ENCODE peak calls at places on chromosomes 7 and 10, in four cellular contexts. D, A, S and B are unnamed samples.

GRCh38 chr10:18436902-18437301 is 214.5 kb downstream of the NSUN6 start:
- DNase-seq in S (no peak), D (no peak), A (no peak), B (no peak)

GRCh38 chr10:21135396-21135973 is 238.4 kb upstream of the NEBL start:
- DNase-seq in D (no peak), S (no peak), A (no peak), B (peak; percentile 42)

GRCh38 chr10:65548046-65548445 is 1377.8 kb upstream of the LRRTM3 start:
- DNase-seq in A (no peak), S (no peak), D (no peak), B (no peak)

GRCh38 chr7:129363-130221 is 62.8 kb upstream of the FAM20C start:
- DNase-seq in A (no peak), S (peak; percentile 3), D (no peak), B (no peak)

GRCh38 chr7:140314571-140315480 is 83.5 kb downstream of the SLC37A3 start:
- DNase-seq in D (no peak), S (no peak), A (peak; percentile 33), B (no peak)

GRCh38 chr10:76286536-76286935 is 855.1 kb downstream of the LRMDA start:
- DNase-seq in D (no peak), A (no peak), S (no peak), B (no peak)

GRCh38 chr7:67551027-67551426 is 554.4 kb downstream of the TYW1 start:
- DNase-seq in A (no peak), D (no peak), S (peak; percentile 26), B (no peak)

GRCh38 chr7:126700807-126701604 is 551.7 kb downstream of the GRM8 start:
- DNase-seq in D (peak; percentile 20), S (peak; percentile 63), A (peak; percentile 93), B (peak; percentile 86)

GRCh38 chr7:97018126-97018601 is 6.5 kb downstream of the DLX5 start:
- DNase-seq in S (no peak), A (no peak), D (peak; percentile 58), B (no peak)

GRCh38 chr10:34010891-34011290 is 676.4 kb upstream of the NRP1 start:
- DNase-seq in S (no peak), A (peak; percentile 49), D (no peak), B (no peak)

GRCh38 chr10:99125879-99126278 is 109.8 kb downstream of the HPSE2 start:
- DNase-seq in D (no peak), S (no peak), A (no peak), B (no peak)

GRCh38 chr7:1239455-1240295 is 7.0 kb downstream of the UNCX start:
- DNase-seq in A (no peak), S (no peak), D (peak; percentile 64), B (no peak)

GRCh38 chr7:1237704-1238255 is 5.1 kb downstream of the UNCX start:
- DNase-seq in S (no peak), A (no peak), D (peak; percentile 42), B (no peak)

GRCh38 chr7:1240296-1240820 is 7.7 kb downstream of the UNCX start:
- DNase-seq in A (no peak), S (no peak), D (peak; percentile 62), B (no peak)

GRCh38 chr7:1236831-1237701 is 4.4 kb downstream of the UNCX start:
- DNase-seq in S (no peak), A (no peak), D (peak; percentile 66), B (no peak)

DNA sequence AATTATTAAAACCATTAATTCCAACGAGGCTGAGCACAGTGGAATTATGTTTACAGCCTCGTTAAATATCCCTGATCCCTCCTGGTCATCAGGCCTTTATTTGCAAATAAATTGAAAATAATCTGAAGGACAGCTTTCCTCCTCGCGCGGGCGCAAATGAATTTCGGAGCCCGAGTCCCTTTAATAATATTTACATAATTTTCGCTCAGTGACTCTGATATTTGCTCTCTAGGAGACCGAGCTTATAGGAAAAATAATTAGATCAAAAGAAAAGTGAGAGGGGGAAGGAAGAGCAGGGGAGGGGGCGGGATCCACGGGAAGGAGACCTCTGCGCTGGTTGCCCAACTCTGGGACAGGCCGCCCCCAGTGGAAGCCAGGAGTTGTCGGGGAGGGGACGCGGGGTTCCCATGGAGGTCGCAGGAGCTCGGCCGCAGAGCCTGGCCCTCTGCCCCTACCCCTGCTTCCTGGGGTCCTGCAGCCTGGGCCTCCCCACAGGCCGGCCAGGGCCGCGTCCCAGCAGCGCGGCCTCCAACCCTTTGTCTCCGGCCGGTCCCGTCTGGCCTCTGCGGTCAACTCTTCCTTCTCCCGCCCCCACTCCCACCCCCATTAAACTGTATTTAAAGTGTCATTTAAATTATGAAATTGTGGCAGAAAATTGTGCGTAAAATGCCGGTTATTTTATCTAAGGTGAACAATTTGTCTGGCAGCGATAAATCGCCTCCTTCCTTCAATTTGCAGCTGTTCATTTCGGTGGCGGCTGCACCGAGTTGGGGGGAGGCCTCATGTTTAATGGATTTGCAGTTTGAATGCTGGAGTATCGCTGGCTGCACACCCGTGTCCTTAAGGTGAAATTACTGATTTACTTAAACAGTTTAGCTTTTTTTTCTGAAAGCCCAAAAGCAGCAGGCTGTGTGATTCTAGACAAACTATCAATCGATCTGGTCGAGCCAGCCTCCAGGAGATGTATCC is 6.0 kb downstream of the UNCX start:
- DNase-seq in D (peak; percentile 78), A (no peak), S (no peak), B (no peak)
- TF ChIP-seq EZH2 in D (peak; percentile 92), A (peak; percentile 40), S (peak; percentile 72), B (no peak)

GRCh38 chr7:143372070-143372469 is 9.1 kb upstream of the ZYX start:
- DNase-seq in A (peak; percentile 86), S (no peak), D (no peak), B (peak; percentile 81)

GRCh38 chr7:143375298-143376034 is 5.7 kb upstream of the ZYX start:
- DNase-seq in D (no peak), A (no peak), S (no peak), B (peak; percentile 28)

GRCh38 chr7:143373255-143373794 is 7.8 kb upstream of the ZYX start:
- DNase-seq in A (no peak), S (no peak), D (no peak), B (peak; percentile 30)

GRCh38 chr7:143376396-143376795 is 4.7 kb upstream of the ZYX start:
- DNase-seq in S (no peak), D (no peak), A (no peak), B (no peak)

GRCh38 chr7:143374556-143374955 is 6.6 kb upstream of the ZYX start:
- DNase-seq in D (no peak), S (no peak), A (no peak), B (no peak)
- H3K27ac ChIP-seq in D (no peak overlapping the region), S (no peak overlapping the region), A (no peak overlapping the region), B (no peak overlapping the region)

DNA sequence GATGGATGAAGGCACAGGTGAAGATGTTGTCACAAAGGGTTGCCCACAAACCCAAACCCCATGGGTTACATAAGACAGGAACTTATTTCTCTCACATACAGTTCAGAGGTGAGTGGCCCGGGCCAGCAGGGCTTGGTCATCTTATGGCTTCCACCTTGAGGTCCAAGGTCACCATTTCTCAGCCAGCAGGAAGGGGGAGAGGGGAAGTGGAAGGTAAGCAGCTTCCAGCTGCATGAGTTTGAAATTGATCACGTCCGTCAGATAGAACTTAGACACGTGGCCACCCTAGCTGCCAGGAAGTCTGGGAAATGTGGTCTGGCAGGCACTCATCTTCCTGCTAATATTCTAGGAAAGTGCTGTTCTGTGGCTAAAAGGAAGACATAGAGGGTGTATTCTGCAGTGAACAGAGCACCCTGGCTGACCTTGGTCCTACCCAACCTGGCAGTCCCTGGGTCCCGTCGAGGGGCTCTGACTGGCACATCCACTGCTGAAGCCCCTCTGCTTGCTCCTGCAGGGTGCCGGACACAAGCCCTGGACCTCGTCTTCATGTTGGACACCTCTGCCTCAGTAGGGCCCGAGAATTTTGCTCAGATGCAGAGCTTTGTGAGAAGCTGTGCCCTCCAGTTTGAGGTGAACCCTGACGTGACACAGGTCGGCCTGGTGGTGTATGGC is 49.5 kb downstream of the VWA2 start:
- DNase-seq in D (no peak), S (no peak), A (no peak), B (no peak)
- H3K4me1 ChIP-seq in D (no peaks in the 10 kb centered on the region), S (no peaks in the 10 kb centered on the region), A (no peaks in the 10 kb centered on the region), B (no peaks in the 10 kb centered on the region)

GRCh38 chr7:122301291-122301690 is 3.3 kb downstream of the FEZF1 start:
- DNase-seq in S (no peak), A (no peak), D (no peak), B (no peak)

GRCh38 chr7:122298618-122299017 is 5.9 kb downstream of the FEZF1 start:
- DNase-seq in D (no peak), A (no peak), S (no peak), B (no peak)

GRCh38 chr7:122300607-122301079 is 3.9 kb downstream of the FEZF1 start:
- DNase-seq in A (no peak), S (no peak), D (peak; percentile 57), B (no peak)

GRCh38 chr7:122299624-122299934 is 5.0 kb downstream of the FEZF1 start:
- DNase-seq in A (no peak), D (peak; percentile 65), S (no peak), B (no peak)

DNA sequence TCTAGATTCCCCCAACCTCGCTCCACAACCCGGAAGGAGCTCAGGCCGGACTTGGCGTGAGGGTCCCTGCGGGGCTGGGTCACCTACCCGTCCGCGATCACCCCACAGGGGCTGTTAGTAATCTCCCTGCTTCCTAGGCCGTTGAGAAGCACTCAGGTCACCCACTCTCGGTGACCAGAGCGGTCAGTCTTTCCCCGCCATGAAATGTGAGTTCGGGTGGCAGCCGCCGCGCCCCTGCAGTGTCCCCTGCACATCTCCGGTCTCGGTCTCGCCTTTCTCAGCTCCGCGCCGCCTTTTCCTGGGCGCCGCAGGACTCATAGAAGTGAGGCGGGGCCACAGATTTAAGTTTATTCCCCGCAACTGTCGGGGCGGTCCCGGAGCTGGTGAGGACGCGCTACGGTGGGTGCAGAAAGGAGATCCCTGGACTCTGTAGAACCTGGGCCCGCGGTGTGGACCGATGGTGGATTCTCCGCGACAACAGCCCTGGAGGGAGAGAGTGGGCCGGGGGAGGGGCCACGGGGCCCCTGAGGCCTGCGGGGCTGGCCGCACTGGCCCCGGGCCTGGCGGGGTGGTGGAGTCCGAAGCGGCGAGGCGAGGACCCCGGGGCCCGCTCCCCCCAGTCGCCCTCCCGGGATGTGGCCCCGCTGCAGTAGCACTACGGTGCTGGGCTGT is 4.5 kb downstream of the FEZF1 start:
- DNase-seq in D (peak; percentile 79), A (no peak), S (no peak), B (no peak)
- TF ChIP-seq EZH2 in D (peak; percentile 28), A (peak; percentile 95), S (peak; percentile 100), B (no peak)

GRCh38 chr7:7221602-7222038 is 39.3 kb downstream of the C1GALT1 start:
- DNase-seq in S (peak; percentile 29), D (no peak), A (peak; percentile 92), B (peak; percentile 58)

GRCh38 chr7:7216279-7216678 is 33.9 kb downstream of the C1GALT1 start:
- DNase-seq in D (no peak), S (no peak), A (no peak), B (no peak)

GRCh38 chr7:7223250-7223649 is 40.9 kb downstream of the C1GALT1 start:
- DNase-seq in D (no peak), A (no peak), S (no peak), B (no peak)

GRCh38 chr7:7220821-7221220 is 38.5 kb downstream of the C1GALT1 start:
- DNase-seq in D (no peak), S (no peak), A (no peak), B (no peak)

DNA sequence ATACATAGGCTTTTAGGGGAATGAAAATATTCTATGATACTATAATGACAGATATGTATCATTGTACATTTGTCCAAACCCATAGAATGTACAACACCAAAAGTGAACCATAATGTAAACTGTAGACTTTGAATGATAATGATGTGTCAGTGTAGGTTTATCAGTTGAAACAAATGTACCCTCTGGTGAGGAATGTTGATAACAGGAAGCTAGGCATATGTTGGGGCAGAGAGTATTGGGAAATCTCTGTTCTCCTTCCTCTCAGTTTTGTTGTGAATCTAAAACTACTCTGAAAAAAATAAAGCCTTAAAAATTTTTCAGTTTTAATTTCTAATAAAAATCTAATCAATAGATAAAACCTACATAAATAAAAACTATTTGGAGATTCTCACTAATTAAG is 36.9 kb downstream of the C1GALT1 start:
- DNase-seq in A (peak; percentile 9), S (no peak), D (no peak), B (no peak)
- H3K27ac ChIP-seq in A (no peak overlapping the region), S (no peak overlapping the region), D (no peak overlapping the region), B (no peak overlapping the region)